ENCODE peak calls at places on chromosomes 7 and 10, in six cellular contexts. One of them, this sample, is unnamed.

GRCh38 chr10:119897366-119897765 is 4.8 kb downstream of the SEC23IP start:
- DNase-seq in aorta: no peak
- DNase-seq in neural progenitor cell: no peak
- DNase-seq in PC-9: no peak
- DNase-seq in GM23248: no peak
- DNase-seq in left ventricle myocardium inferior: no peak
- DNase-seq in this sample: no peak

GRCh38 chr7:130888017-130888371 is 154.0 kb upstream of the KLF14 start:
- DNase-seq in left ventricle myocardium inferior: no peak
- DNase-seq in GM23248: peak; percentile 72
- DNase-seq in neural progenitor cell: no peak
- DNase-seq in aorta: no peak
- DNase-seq in PC-9: no peak
- DNase-seq in this sample: no peak

GRCh38 chr10:131978851-131979250 is 2.9 kb downstream of the BNIP3 start:
- DNase-seq in GM23248: no peak
- DNase-seq in left ventricle myocardium inferior: no peak
- DNase-seq in neural progenitor cell: no peak
- DNase-seq in aorta: no peak
- DNase-seq in PC-9: no peak
- DNase-seq in this sample: no peak

GRCh38 chr10:88974012-88974411 is 16.6 kb upstream of the FAS start:
- DNase-seq in aorta: no peak
- DNase-seq in PC-9: no peak
- DNase-seq in GM23248: peak; percentile 63
- DNase-seq in neural progenitor cell: no peak
- DNase-seq in left ventricle myocardium inferior: no peak
- DNase-seq in this sample: no peak

GRCh38 chr10:79146611-79147130 is 77.9 kb downstream of the ZMIZ1 start:
- DNase-seq in PC-9: no peak
- DNase-seq in left ventricle myocardium inferior: peak; percentile 75
- DNase-seq in GM23248: peak; percentile 65
- DNase-seq in neural progenitor cell: no peak
- DNase-seq in aorta: peak; percentile 88
- DNase-seq in this sample: no peak

GRCh38 chr7:128672927-128673517 is 930 bp downstream of the GARIN1A start:
- DNase-seq in neural progenitor cell: peak; percentile 70
- DNase-seq in left ventricle myocardium inferior: no peak
- DNase-seq in GM23248: peak; percentile 39
- DNase-seq in PC-9: no peak
- DNase-seq in aorta: no peak
- DNase-seq in this sample: peak; percentile 60

GRCh38 chr10:132397036-132397541 is at the start of gene PWWP2B:
- DNase-seq in left ventricle myocardium inferior: peak; percentile 70
- DNase-seq in PC-9: no peak
- DNase-seq in aorta: peak; percentile 76
- DNase-seq in neural progenitor cell: peak; percentile 70
- DNase-seq in GM23248: peak; percentile 73
- DNase-seq in this sample: peak; percentile 87

GRCh38 chr7:123995617-123996326 is 37.1 kb downstream of the TMEM229A start:
- DNase-seq in aorta: no peak
- DNase-seq in left ventricle myocardium inferior: no peak
- DNase-seq in PC-9: no peak
- DNase-seq in GM23248: no peak
- DNase-seq in neural progenitor cell: no peak
- DNase-seq in this sample: no peak

GRCh38 chr10:129760003-129760315 is 204.1 kb downstream of the EBF3 start:
- DNase-seq in neural progenitor cell: no peak
- DNase-seq in GM23248: no peak
- DNase-seq in aorta: no peak
- DNase-seq in left ventricle myocardium inferior: no peak
- DNase-seq in PC-9: no peak
- DNase-seq in this sample: no peak

GRCh38 chr10:59180689-59181270 is 4.3 kb downstream of the PHYHIPL start:
- DNase-seq in neural progenitor cell: no peak
- DNase-seq in aorta: no peak
- DNase-seq in GM23248: no peak
- DNase-seq in PC-9: no peak
- DNase-seq in left ventricle myocardium inferior: no peak
- DNase-seq in this sample: no peak

DNA sequence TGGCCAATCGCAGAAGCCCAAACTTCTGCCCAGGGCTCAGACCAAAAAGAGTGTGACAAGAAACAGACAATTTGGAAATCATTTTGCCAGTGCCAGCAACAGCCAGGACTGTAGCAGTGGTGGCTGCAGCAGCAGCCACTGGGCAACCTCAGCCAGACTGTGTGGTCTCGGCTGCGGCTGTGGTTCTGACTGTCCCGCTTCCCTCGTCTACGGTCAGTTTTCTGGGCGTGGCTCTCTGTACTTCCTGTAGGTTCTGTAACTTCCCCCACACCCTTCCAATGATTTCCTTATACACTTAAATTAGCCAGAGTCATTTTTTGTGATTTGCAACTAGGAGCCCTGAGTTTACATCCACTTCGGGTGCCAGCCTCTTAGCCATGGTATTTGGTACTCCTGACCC is 39.9 kb downstream of the CYTH3 start:
- DNase-seq in aorta: peak; percentile 71
- DNase-seq in PC-9: no peak
- DNase-seq in neural progenitor cell: no peak
- DNase-seq in left ventricle myocardium inferior: peak; percentile 62
- DNase-seq in GM23248: no peak
- DNase-seq in this sample: no peak
- H3K4me3 ChIP-seq in aorta: no peak overlapping the region
- H3K4me3 ChIP-seq in PC-9: no peak overlapping the region
- H3K4me3 ChIP-seq in neural progenitor cell: no peak overlapping the region
- H3K4me3 ChIP-seq in left ventricle myocardium inferior: peak overlapping the region; percentile 29
- H3K4me3 ChIP-seq in GM23248: no peak overlapping the region
- H3K4me3 ChIP-seq in this sample: no peak overlapping the region

DNA sequence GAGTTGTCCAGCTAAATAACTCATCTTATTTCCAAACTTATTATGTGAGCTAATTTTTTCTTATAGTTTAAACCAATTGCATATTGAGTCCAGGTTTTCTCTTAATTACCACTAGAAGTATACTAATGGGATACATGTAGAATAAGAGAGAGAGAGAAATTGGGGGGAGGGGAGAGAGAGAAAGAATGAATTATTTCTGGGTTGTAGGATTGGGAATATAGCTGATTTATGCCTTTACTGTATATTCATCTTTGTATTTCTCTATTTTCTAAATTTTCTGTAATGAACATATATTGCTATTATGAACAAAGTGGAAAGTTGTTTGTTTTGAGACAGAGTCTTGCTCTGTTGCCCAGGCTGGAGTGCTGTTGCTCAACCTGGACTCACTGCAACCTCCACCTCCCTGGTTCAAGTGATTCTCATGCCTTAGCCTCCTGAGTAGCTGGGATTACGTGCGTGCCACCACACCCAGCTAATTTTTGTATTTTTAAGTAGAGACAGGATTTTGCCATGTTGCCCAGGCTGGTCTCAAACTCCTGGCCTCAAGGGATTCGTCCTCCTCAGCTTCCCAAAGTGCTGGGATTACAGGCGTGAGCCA is 26.1 kb upstream of the ITGB1 start:
- DNase-seq in neural progenitor cell: no peak
- DNase-seq in left ventricle myocardium inferior: no peak
- DNase-seq in GM23248: no peak
- DNase-seq in aorta: no peak
- DNase-seq in PC-9: no peak
- DNase-seq in this sample: no peak
- H3K4me1 ChIP-seq in neural progenitor cell: no peaks in the 10 kb centered on the region
- H3K4me1 ChIP-seq in left ventricle myocardium inferior: peaks cover 43% of the 10 kb centered on the region
- H3K4me1 ChIP-seq in GM23248: peaks cover 74% of the 10 kb centered on the region
- H3K4me1 ChIP-seq in aorta: no peaks in the 10 kb centered on the region
- H3K4me1 ChIP-seq in PC-9: peaks cover 69% of the 10 kb centered on the region
- H3K4me1 ChIP-seq in this sample: peaks cover 28% of the 10 kb centered on the region

GRCh38 chr10:11178606-11179221 is 161.0 kb downstream of the CELF2 start:
- DNase-seq in left ventricle myocardium inferior: peak; percentile 46
- DNase-seq in aorta: peak; percentile 70
- DNase-seq in PC-9: no peak
- DNase-seq in neural progenitor cell: no peak
- DNase-seq in GM23248: no peak
- DNase-seq in this sample: peak; percentile 21
- H3K4me3 ChIP-seq in left ventricle myocardium inferior: no peak overlapping the region
- H3K4me3 ChIP-seq in aorta: no peak overlapping the region
- H3K4me3 ChIP-seq in PC-9: no peak overlapping the region
- H3K4me3 ChIP-seq in neural progenitor cell: no peak overlapping the region
- H3K4me3 ChIP-seq in GM23248: no peak overlapping the region
- H3K4me3 ChIP-seq in this sample: no peak overlapping the region

DNA sequence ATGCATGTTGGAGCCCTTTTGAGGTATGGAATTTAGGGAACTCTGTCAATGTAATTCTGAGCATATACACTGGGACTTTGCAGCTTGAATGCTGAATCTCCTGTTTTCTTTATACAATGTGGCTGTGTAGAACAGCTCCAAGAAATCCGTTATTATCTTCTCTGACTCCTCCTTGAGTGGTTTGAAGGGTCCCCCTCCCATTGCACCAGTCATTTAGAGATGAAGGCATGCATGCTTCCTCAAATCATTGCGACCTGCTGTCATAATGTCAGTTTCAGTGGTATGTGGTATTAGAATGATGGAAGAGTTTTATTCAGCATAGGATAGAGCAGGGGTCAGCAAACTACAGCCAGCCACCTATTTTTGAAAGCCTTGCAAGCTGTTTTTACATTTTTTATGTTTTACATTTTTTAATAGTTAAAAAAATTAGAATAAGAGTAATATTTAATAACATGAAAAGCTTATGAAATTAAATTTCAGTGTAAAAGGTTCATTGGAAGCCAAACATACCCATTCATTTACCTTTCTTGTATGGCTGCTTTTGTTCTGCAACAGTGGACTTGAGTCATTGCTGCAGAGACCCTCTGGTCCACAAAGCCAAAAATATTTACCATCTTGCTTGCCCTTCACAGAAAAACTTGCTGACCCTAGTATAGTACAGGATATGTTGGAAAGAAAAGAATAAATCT is 8.1 kb downstream of the STK17A start:
- DNase-seq in neural progenitor cell: no peak
- DNase-seq in PC-9: no peak
- DNase-seq in GM23248: no peak
- DNase-seq in left ventricle myocardium inferior: no peak
- DNase-seq in aorta: no peak
- DNase-seq in this sample: no peak
- H3K4me1 ChIP-seq in neural progenitor cell: no peaks in the 10 kb centered on the region
- H3K4me1 ChIP-seq in PC-9: peaks cover 53% of the 10 kb centered on the region
- H3K4me1 ChIP-seq in GM23248: peaks cover 70% of the 10 kb centered on the region
- H3K4me1 ChIP-seq in left ventricle myocardium inferior: peaks cover 18% of the 10 kb centered on the region
- H3K4me1 ChIP-seq in aorta: peaks cover 15% of the 10 kb centered on the region
- H3K4me1 ChIP-seq in this sample: peaks cover 2% of the 10 kb centered on the region

GRCh38 chr10:67549390-67549789 is 146.6 kb downstream of the CTNNA3 start:
- DNase-seq in GM23248: no peak
- DNase-seq in neural progenitor cell: no peak
- DNase-seq in left ventricle myocardium inferior: no peak
- DNase-seq in aorta: no peak
- DNase-seq in PC-9: no peak
- DNase-seq in this sample: no peak
- H3K4me3 ChIP-seq in GM23248: no peak overlapping the region
- H3K4me3 ChIP-seq in neural progenitor cell: no peak overlapping the region
- H3K4me3 ChIP-seq in left ventricle myocardium inferior: no peak overlapping the region
- H3K4me3 ChIP-seq in aorta: no peak overlapping the region
- H3K4me3 ChIP-seq in PC-9: no peak overlapping the region
- H3K4me3 ChIP-seq in this sample: peak overlapping the region; percentile 23

This sample was measured in SK-N-SH.